ENCODE peak calls at places on chromosomes 16 and 17, in eight cellular contexts. One of them, this sample, is unnamed.

GRCh38 chr16:12293017-12293618 is 316.6 kb downstream of the SNX29 start:
- DNase-seq in HFF-Myc: no peak
- DNase-seq in effector CD4-positive, alpha-beta T cell: no peak
- DNase-seq in Caki2: no peak
- DNase-seq in left ventricle myocardium inferior: no peak
- DNase-seq in SW 1271: no peak
- DNase-seq in HEK293T: no peak
- DNase-seq in stimulated activated CD8-positive, alpha-beta memory T cell treated with anti-CD3 and anti-CD28 coated beads, Interleukin-4, amount 100 ng/mL, for 4 hours: no peak
- DNase-seq in this sample: no peak

GRCh38 chr17:65095465-65095864 is 38.9 kb upstream of the GNA13 start:
- DNase-seq in left ventricle myocardium inferior: no peak
- DNase-seq in HEK293T: no peak
- DNase-seq in SW 1271: no peak
- DNase-seq in Caki2: no peak
- DNase-seq in effector CD4-positive, alpha-beta T cell: no peak
- DNase-seq in HFF-Myc: no peak
- DNase-seq in stimulated activated CD8-positive, alpha-beta memory T cell treated with anti-CD3 and anti-CD28 coated beads, Interleukin-4, amount 100 ng/mL, for 4 hours: no peak
- DNase-seq in this sample: no peak

GRCh38 chr17:30095507-30096244 is 20.9 kb upstream of the NSRP1 start:
- DNase-seq in HFF-Myc: no peak
- DNase-seq in SW 1271: peak; percentile 38
- DNase-seq in stimulated activated CD8-positive, alpha-beta memory T cell treated with anti-CD3 and anti-CD28 coated beads, Interleukin-4, amount 100 ng/mL, for 4 hours: no peak
- DNase-seq in effector CD4-positive, alpha-beta T cell: no peak
- DNase-seq in HEK293T: peak; percentile 33
- DNase-seq in left ventricle myocardium inferior: no peak
- DNase-seq in Caki2: peak; percentile 80
- DNase-seq in this sample: no peak

GRCh38 chr16:52466998-52467397 is 79.9 kb downstream of the TOX3 start:
- DNase-seq in SW 1271: no peak
- DNase-seq in Caki2: no peak
- DNase-seq in effector CD4-positive, alpha-beta T cell: no peak
- DNase-seq in HEK293T: no peak
- DNase-seq in HFF-Myc: no peak
- DNase-seq in stimulated activated CD8-positive, alpha-beta memory T cell treated with anti-CD3 and anti-CD28 coated beads, Interleukin-4, amount 100 ng/mL, for 4 hours: no peak
- DNase-seq in left ventricle myocardium inferior: no peak
- DNase-seq in this sample: no peak

GRCh38 chr17:55743103-55743679 is 7.7 kb upstream of the PCTP start:
- DNase-seq in SW 1271: no peak
- DNase-seq in HEK293T: no peak
- DNase-seq in effector CD4-positive, alpha-beta T cell: no peak
- DNase-seq in left ventricle myocardium inferior: no peak
- DNase-seq in Caki2: peak; percentile 51
- DNase-seq in stimulated activated CD8-positive, alpha-beta memory T cell treated with anti-CD3 and anti-CD28 coated beads, Interleukin-4, amount 100 ng/mL, for 4 hours: no peak
- DNase-seq in HFF-Myc: no peak
- DNase-seq in this sample: peak; percentile 70

GRCh38 chr16:23957287-23957686 is 121.5 kb downstream of the PRKCB start:
- DNase-seq in effector CD4-positive, alpha-beta T cell: no peak
- DNase-seq in HEK293T: no peak
- DNase-seq in left ventricle myocardium inferior: no peak
- DNase-seq in Caki2: no peak
- DNase-seq in stimulated activated CD8-positive, alpha-beta memory T cell treated with anti-CD3 and anti-CD28 coated beads, Interleukin-4, amount 100 ng/mL, for 4 hours: no peak
- DNase-seq in HFF-Myc: no peak
- DNase-seq in SW 1271: no peak
- DNase-seq in this sample: peak; percentile 9

GRCh38 chr16:58109881-58110280 is 19.3 kb downstream of the CFAP20 start:
- DNase-seq in effector CD4-positive, alpha-beta T cell: no peak
- DNase-seq in HFF-Myc: no peak
- DNase-seq in HEK293T: no peak
- DNase-seq in left ventricle myocardium inferior: no peak
- DNase-seq in stimulated activated CD8-positive, alpha-beta memory T cell treated with anti-CD3 and anti-CD28 coated beads, Interleukin-4, amount 100 ng/mL, for 4 hours: no peak
- DNase-seq in Caki2: no peak
- DNase-seq in SW 1271: no peak
- DNase-seq in this sample: no peak

GRCh38 chr17:3834811-3835210 is 11.2 kb downstream of the NCBP3 start:
- DNase-seq in HEK293T: no peak
- DNase-seq in left ventricle myocardium inferior: no peak
- DNase-seq in stimulated activated CD8-positive, alpha-beta memory T cell treated with anti-CD3 and anti-CD28 coated beads, Interleukin-4, amount 100 ng/mL, for 4 hours: no peak
- DNase-seq in Caki2: no peak
- DNase-seq in effector CD4-positive, alpha-beta T cell: no peak
- DNase-seq in HFF-Myc: no peak
- DNase-seq in SW 1271: no peak
- DNase-seq in this sample: no peak

GRCh38 chr17:57343717-57344116 is 87.4 kb downstream of the MSI2 start:
- DNase-seq in HEK293T: no peak
- DNase-seq in effector CD4-positive, alpha-beta T cell: no peak
- DNase-seq in left ventricle myocardium inferior: no peak
- DNase-seq in HFF-Myc: no peak
- DNase-seq in SW 1271: no peak
- DNase-seq in stimulated activated CD8-positive, alpha-beta memory T cell treated with anti-CD3 and anti-CD28 coated beads, Interleukin-4, amount 100 ng/mL, for 4 hours: no peak
- DNase-seq in Caki2: no peak
- DNase-seq in this sample: no peak